ENCODE peak calls at places on chromosomes 13 and 19, in six cellular contexts. P is brain microvascular endothelial cell, R is right cardiac atrium, L is aorta, K is endodermal cell, V is cardiac muscle cell. S is an unnamed sample.
A peak's percentile ranks its signal among the peaks of the same experiment; 100 is the strongest.

GRCh38 chr13:75437582-75438318 is 44.2 kb downstream of the TBC1D4 start:
- DNase-seq in V (peak; percentile 65), K (no peak), R (no peak), L (no peak), P (peak; percentile 45), S (no peak)

GRCh38 chr13:112887151-112887550 is 81.9 kb upstream of the MCF2L start:
- DNase-seq in K (no peak), L (no peak), P (no peak), R (peak; percentile 16), V (no peak), S (no peak)

GRCh38 chr19:51810228-51810627 is 15.3 kb downstream of the FPR3 start:
- DNase-seq in V (no peak), K (no peak), P (no peak), R (no peak), L (no peak), S (no peak)

GRCh38 chr13:51584731-51585191 is 499 bp downstream of the WDFY2 start:
- DNase-seq in K (no peak), P (peak; percentile 33), V (peak; percentile 58), L (peak; percentile 85), R (peak; percentile 86), S (peak; percentile 83)

GRCh38 chr13:43805071-43805468 is 18.3 kb upstream of the ENOX1 start:
- DNase-seq in K (peak; percentile 52), V (peak; percentile 62), R (no peak), P (peak; percentile 93), L (no peak), S (peak; percentile 51)

GRCh38 chr13:113187263-113187669 is 21.2 kb downstream of the PCID2 start:
- DNase-seq in L (peak; percentile 91), K (peak; percentile 41), V (peak; percentile 98), P (peak; percentile 100), R (peak; percentile 87), S (peak; percentile 79)

GRCh38 chr19:37309834-37310575 is 60.9 kb upstream of the ZNF527 start:
- DNase-seq in V (no peak), R (no peak), P (no peak), K (peak; percentile 59), L (no peak), S (peak; percentile 45)

GRCh38 chr13:48730971-48731658 is 77.4 kb downstream of the CYSLTR2 start:
- DNase-seq in P (peak; percentile 75), K (peak; percentile 56), L (no peak), R (no peak), V (peak; percentile 60), S (peak; percentile 21)

GRCh38 chr13:32515246-32515645 is 23.3 kb downstream of the N4BP2L2 start:
- DNase-seq in R (no peak), P (no peak), L (no peak), K (no peak), V (no peak), S (no peak)

GRCh38 chr19:39299404-39299803 is 3.2 kb downstream of the IFNL1 start:
- DNase-seq in K (no peak), P (no peak), R (no peak), L (no peak), V (no peak), S (no peak)

GRCh38 chr13:77507931-77508776 is 27.4 kb upstream of the SCEL start:
- DNase-seq in V (peak; percentile 35), P (peak; percentile 90), K (no peak), R (no peak), L (no peak), S (no peak)

GRCh38 chr19:58170860-58171259 is 12.0 kb upstream of the ZNF274 start:
- DNase-seq in K (no peak), V (peak; percentile 20), L (no peak), R (no peak), P (peak; percentile 62), S (no peak)

GRCh38 chr19:907183-907853 is 5.7 kb downstream of the R3HDM4 start:
- DNase-seq in L (no peak), R (no peak), P (no peak), V (no peak), K (peak; percentile 44), S (no peak)

GRCh38 chr19:48833049-48833448 is 3.2 kb downstream of the HSD17B14 start:
- DNase-seq in L (no peak), K (no peak), V (no peak), P (no peak), R (no peak), S (peak; percentile 63)

GRCh38 chr13:111506621-111507020 is 186.2 kb downstream of the TEX29 start:
- DNase-seq in L (no peak), K (no peak), P (no peak), R (no peak), V (no peak), S (no peak)

GRCh38 chr19:58519087-58519354 is 589 bp downstream of the ZBTB45 start:
- DNase-seq in L (no peak), R (peak; percentile 80), P (peak; percentile 65), K (peak; percentile 91), V (peak; percentile 82), S (peak; percentile 89)

GRCh38 chr13:49791753-49792549 is 531 bp downstream of the KPNA3 start:
- DNase-seq in R (peak; percentile 80), L (peak; percentile 87), P (peak; percentile 39), K (peak; percentile 79), V (peak; percentile 53), S (peak; percentile 66)

GRCh38 chr19:7983286-7983950 is 22.0 kb downstream of the ELAVL1 start:
- DNase-seq in P (no peak), V (no peak), R (no peak), K (no peak), L (peak; percentile 58), S (no peak)

GRCh38 chr13:27132538-27132937 is 39.1 kb downstream of the USP12 start:
- DNase-seq in R (no peak), P (no peak), L (no peak), V (no peak), K (no peak), S (no peak)

GRCh38 chr19:40524133-40524549 is 52.5 kb upstream of the SHKBP1 start:
- DNase-seq in K (no peak), P (no peak), V (no peak), R (no peak), L (no peak), S (no peak)

GRCh38 chr19:14979498-14980255 is at the start of gene SLC1A6:
- DNase-seq in P (no peak), L (no peak), V (no peak), K (peak; percentile 90), R (no peak), S (peak; percentile 65)

GRCh38 chr13:24184265-24184841 is 23.8 kb downstream of the SPATA13 start:
- DNase-seq in K (no peak), R (no peak), L (no peak), P (no peak), V (no peak), S (no peak)

GRCh38 chr13:48066310-48066989 is 28.5 kb downstream of the MED4 start:
- DNase-seq in R (no peak), L (no peak), P (no peak), V (peak; percentile 8), K (no peak), S (no peak)

GRCh38 chr19:20038358-20039202 is 725 bp downstream of the ZNF682 start:
- DNase-seq in K (no peak), P (no peak), L (no peak), V (no peak), R (no peak), S (no peak)

GRCh38 chr19:44753932-44754742 is 5.6 kb downstream of the BCL3 start:
- DNase-seq in R (peak; percentile 97), P (peak; percentile 67), V (peak; percentile 96), L (peak; percentile 97), K (peak; percentile 87), S (peak; percentile 69)

GRCh38 chr13:97194473-97194872 is 27.7 kb upstream of the MBNL2 start:
- DNase-seq in P (peak; percentile 85), R (no peak), L (no peak), V (peak; percentile 67), K (no peak), S (peak; percentile 91)
- H3K27ac ChIP-seq in P (peak overlapping the region; percentile 54), R (no peak overlapping the region), L (no peak overlapping the region), V (no peak overlapping the region), K (no peak overlapping the region), S (no peak overlapping the region)

DNA sequence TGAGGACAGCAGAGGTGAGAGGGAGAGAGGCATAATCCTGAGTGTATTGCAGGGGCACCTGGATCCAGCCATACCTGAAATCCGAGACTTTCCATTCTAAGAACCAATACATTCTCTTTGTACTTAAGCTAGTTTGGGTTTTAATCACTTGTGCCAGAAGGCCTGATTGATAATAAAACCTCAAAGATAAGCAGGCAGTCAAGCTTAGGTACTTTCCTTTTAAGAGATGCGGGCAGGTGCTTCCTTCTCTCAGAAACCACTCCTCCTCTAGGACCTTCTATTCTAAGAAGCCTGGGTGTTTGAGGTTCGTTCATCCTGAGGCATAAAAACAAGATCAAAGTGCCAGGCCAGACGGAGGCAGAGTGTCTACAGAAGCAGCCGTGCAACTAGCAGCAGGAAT is 22.2 kb downstream of the FAM187B start:
- DNase-seq in V (no peak), L (no peak), P (no peak), R (no peak), K (no peak), S (no peak)
- H3K27ac ChIP-seq in V (no peak overlapping the region), L (no peak overlapping the region), P (no peak overlapping the region), R (no peak overlapping the region), K (no peak overlapping the region), S (no peak overlapping the region)

GRCh38 chr19:10543420-10544241 is at the start of gene ATG4D:
- DNase-seq in L (peak; percentile 92), P (peak; percentile 35), V (peak; percentile 78), R (peak; percentile 92), K (peak; percentile 95), S (peak; percentile 81)

GRCh38 chr19:10546817-10547216 is 3.1 kb downstream of the ATG4D start:
- DNase-seq in P (no peak), R (peak; percentile 58), L (no peak), V (no peak), K (no peak), S (no peak)

GRCh38 chr19:10544753-10545251 is 1.1 kb downstream of the ATG4D start:
- DNase-seq in V (no peak), K (peak; percentile 57), R (peak; percentile 60), P (no peak), L (no peak), S (no peak)

GRCh38 chr19:10544242-10544752 is 593 bp downstream of the ATG4D start:
- DNase-seq in P (no peak), R (peak; percentile 69), K (peak; percentile 63), L (peak; percentile 75), V (no peak), S (peak; percentile 42)

GRCh38 chr19:10543059-10543419 is 665 bp upstream of the ATG4D start:
- DNase-seq in L (no peak), V (no peak), R (no peak), K (no peak), P (no peak), S (no peak)
- H3K27ac ChIP-seq in L (no peak overlapping the region), V (no peak overlapping the region), R (no peak overlapping the region), K (no peak overlapping the region), P (no peak overlapping the region), S (no peak overlapping the region)

GRCh38 chr13:60397693-60398437 is 845 bp downstream of the TDRD3 start:
- DNase-seq in V (peak; percentile 78), P (peak; percentile 57), K (peak; percentile 87), L (peak; percentile 88), R (peak; percentile 87), S (peak; percentile 81)

GRCh38 chr13:60396008-60396782 is 825 bp upstream of the TDRD3 start:
- DNase-seq in R (peak; percentile 96), L (peak; percentile 96), P (peak; percentile 84), K (peak; percentile 95), V (peak; percentile 94), S (peak; percentile 95)

GRCh38 chr13:60398438-60398891 is 1.4 kb downstream of the TDRD3 start:
- DNase-seq in P (no peak), R (no peak), V (no peak), L (no peak), K (no peak), S (no peak)

GRCh38 chr13:60396783-60397692 is at the start of gene TDRD3:
- DNase-seq in P (peak; percentile 75), L (peak; percentile 94), K (peak; percentile 94), V (peak; percentile 89), R (peak; percentile 94), S (peak; percentile 95)

GRCh38 chr13:60398949-60399589 is 2.0 kb downstream of the TDRD3 start:
- DNase-seq in P (no peak), K (no peak), R (no peak), L (no peak), V (peak; percentile 17), S (no peak)
- H3K27ac ChIP-seq in P (no peak overlapping the region), K (no peak overlapping the region), R (no peak overlapping the region), L (peak overlapping the region; percentile 82), V (peak overlapping the region; percentile 98), S (no peak overlapping the region)